ENCODE peak calls at places on chromosomes 5 and 9, in six cellular contexts. X, F, N, D, R and A are unnamed samples.

GRCh38 chr5:139368613-139369012 is 14.5 kb downstream of the SLC23A1 start:
- DNase-seq in X (no peak), F (no peak), N (no peak), D (no peak), R (no peak), A (no peak)

GRCh38 chr9:113919825-113920224 is 43.7 kb downstream of the ZNF618 start:
- DNase-seq in X (no peak), F (no peak), N (no peak), D (no peak), R (no peak), A (no peak)

GRCh38 chr9:22165144-22165543 is 156.0 kb upstream of the CDKN2B start:
- DNase-seq in X (no peak), F (no peak), N (no peak), D (no peak), R (no peak), A (no peak)

GRCh38 chr5:178098685-178099084 is 14.6 kb upstream of the N4BP3 start:
- DNase-seq in X (no peak), F (no peak), N (no peak), D (no peak), R (no peak), A (no peak)

GRCh38 chr9:105449081-105449480 is 1.2 kb downstream of the FSD1L start:
- DNase-seq in X (no peak), F (no peak), N (no peak), D (no peak), R (no peak), A (no peak)

GRCh38 chr5:101943784-101944183 is 352.3 kb downstream of the SLCO4C1 start:
- DNase-seq in X (no peak), F (no peak), N (no peak), D (no peak), R (no peak), A (no peak)

GRCh38 chr9:132824151-132824550 is 53.9 kb downstream of the AK8 start:
- DNase-seq in X (no peak), F (no peak), N (no peak), D (no peak), R (peak; percentile 38), A (no peak)

GRCh38 chr5:137737349-137738256 is 1.7 kb upstream of the KLHL3 start:
- DNase-seq in X (no peak), F (peak; percentile 47), N (no peak), D (peak; percentile 40), R (no peak), A (peak; percentile 58)

GRCh38 chr5:142894749-142895148 is 124.6 kb downstream of the ARHGAP26 start:
- DNase-seq in X (no peak), F (no peak), N (no peak), D (no peak), R (no peak), A (no peak)

GRCh38 chr5:170861855-170862766 is at the start of gene RANBP17:
- DNase-seq in X (peak; percentile 71), F (peak; percentile 55), N (peak; percentile 16), D (peak; percentile 60), R (peak; percentile 63), A (no peak)

GRCh38 chr5:159412284-159413046 is 82.2 kb upstream of the IL12B start:
- DNase-seq in X (no peak), F (peak; percentile 12), N (no peak), D (peak; percentile 26), R (no peak), A (no peak)

GRCh38 chr9:100637787-100638186 is 59.9 kb downstream of the CAVIN4 start:
- DNase-seq in X (no peak), F (no peak), N (no peak), D (no peak), R (no peak), A (no peak)

DNA sequence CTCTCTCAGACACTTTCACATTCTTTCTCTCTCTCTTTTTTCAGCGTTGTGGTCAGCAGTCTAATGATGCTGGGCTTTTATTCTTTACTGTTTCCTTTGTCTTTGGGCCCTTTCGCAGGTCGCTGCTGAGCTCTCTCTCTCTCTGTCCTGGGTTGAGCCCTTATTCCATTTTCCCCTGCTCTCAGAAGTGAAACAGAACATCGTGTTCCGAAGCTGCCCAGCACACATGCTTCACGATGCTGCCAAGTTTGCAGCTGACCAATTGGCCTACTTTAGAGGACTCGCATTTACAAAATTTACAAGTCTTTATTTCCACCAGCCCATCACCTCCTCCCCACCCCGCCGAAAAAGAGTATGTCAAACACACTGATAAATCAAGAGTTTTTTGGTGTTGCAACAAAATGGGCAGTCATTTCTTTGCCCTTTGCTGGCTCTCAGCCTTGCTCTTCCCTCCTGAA is 44.4 kb upstream of the PIK3R1 start:
- DNase-seq in X (no peak), F (peak; percentile 60), N (peak; percentile 89), D (peak; percentile 31), R (peak; percentile 98), A (peak; percentile 73)
- TF ChIP-seq EP300 in X (no peak), F (peak; percentile 96), N (peak; percentile 79), D (peak; percentile 94), R (peak; percentile 98), A (peak; percentile 99)

GRCh38 chr5:99715921-99716320 is 787.1 kb upstream of the CHD1 start:
- DNase-seq in X (no peak), F (no peak), N (no peak), D (no peak), R (no peak), A (no peak)
- TF ChIP-seq CTCF in X (no peak), F (no peak), N (no peak), D (no peak), R (no peak), A (no peak)

DNA sequence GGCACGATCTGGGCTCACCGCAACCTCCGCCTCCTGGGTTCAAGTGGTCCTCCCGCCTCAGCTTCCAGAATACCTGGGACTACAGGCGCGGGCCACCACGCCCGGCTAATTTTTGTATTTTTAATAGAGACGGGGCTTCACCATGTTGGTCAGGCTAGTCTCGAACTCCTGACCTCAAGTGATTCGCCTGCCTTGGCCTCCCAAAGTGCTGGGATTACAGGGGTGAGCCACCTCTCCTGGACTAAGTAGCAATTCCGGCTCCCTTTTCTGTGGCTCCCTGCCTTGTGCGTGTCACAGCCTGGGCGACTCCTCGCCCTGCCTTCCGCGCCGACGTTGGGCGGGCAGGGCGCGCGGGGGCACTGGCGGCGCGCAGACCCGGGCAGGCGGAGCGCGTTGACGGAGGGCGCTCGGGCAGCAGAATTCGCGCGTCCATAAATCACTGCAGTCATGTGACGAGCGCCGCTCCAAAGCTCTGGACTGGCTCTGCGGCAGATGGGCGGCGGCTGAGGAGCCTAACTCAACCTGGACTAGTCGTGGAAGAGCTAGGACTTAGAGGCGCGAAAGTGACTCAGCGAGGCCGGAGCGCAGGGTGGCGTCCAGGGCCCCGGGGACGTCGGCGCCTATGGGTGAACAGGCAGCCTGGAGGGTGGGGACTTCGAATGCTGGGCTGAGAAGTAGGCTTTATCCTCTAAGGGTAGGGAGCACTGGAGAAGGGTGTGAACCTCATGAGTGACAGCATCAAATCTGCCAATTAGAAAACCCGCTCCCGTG is 1.4 kb upstream of the CIZ1 start:
- DNase-seq in X (peak; percentile 88), F (peak; percentile 92), N (peak; percentile 77), D (peak; percentile 87), R (peak; percentile 93), A (peak; percentile 69)
- H3K4me3 ChIP-seq in X (peak overlapping the region; percentile 86), F (peak overlapping the region; percentile 74), N (peak overlapping the region; percentile 78), D (peak overlapping the region; percentile 96), R (peak overlapping the region; percentile 66), A (peak overlapping the region; percentile 92)

GRCh38 chr5:83991566-83992224 is 271.0 kb upstream of the HAPLN1 start:
- DNase-seq in X (no peak), F (no peak), N (no peak), D (no peak), R (no peak), A (no peak)

GRCh38 chr5:83983852-83984251 is 263.2 kb upstream of the HAPLN1 start:
- DNase-seq in X (no peak), F (no peak), N (no peak), D (no peak), R (no peak), A (no peak)

GRCh38 chr5:83988293-83988685 is 267.6 kb upstream of the HAPLN1 start:
- DNase-seq in X (no peak), F (no peak), N (no peak), D (no peak), R (no peak), A (no peak)

GRCh38 chr5:83987513-83988292 is 267.0 kb upstream of the HAPLN1 start:
- DNase-seq in X (no peak), F (no peak), N (no peak), D (no peak), R (no peak), A (no peak)
- TF ChIP-seq EP300 in X (no peak), F (no peak), N (no peak), D (no peak), R (no peak), A (no peak)

GRCh38 chr5:151351675-151352074 is 4.3 kb upstream of the SLC36A2 start:
- DNase-seq in X (no peak), F (no peak), N (no peak), D (no peak), R (no peak), A (no peak)
- TF ChIP-seq CTCF in X (no peak), F (no peak), N (no peak), D (no peak), R (no peak), A (no peak)

DNA sequence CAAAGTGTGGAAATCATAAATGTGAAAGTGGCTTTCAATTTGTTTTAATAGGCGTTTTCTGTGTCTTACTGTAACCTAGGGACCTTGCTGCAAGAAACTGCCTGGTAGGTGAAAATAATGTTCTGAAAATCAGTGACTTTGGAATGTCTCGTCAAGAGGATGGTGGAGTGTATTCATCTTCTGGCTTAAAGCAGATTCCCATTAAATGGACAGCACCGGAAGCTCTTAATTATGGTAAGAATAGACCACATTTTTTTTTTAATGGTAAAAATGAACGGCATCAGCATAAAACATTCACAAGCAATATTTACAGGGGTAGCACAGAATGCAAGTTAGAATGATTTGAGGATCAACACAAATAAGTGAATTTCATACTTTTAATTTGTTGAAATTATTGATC is 229.1 kb downstream of the PJA2 start:
- DNase-seq in X (no peak), F (no peak), N (no peak), D (no peak), R (no peak), A (no peak)
- H3K4me3 ChIP-seq in X (no peak overlapping the region), F (no peak overlapping the region), N (no peak overlapping the region), D (no peak overlapping the region), R (no peak overlapping the region), A (no peak overlapping the region)